ENCODE peak calls at places on chromosomes 4 and X, in nine cellular contexts. One of them, this sample, is unnamed.

GRCh38 chr4:78244691-78245485 is 187.8 kb downstream of the FRAS1 start:
- DNase-seq in ascending aorta: no peak
- DNase-seq in small intestine: no peak
- DNase-seq in CD8-positive, alpha-beta T cell: no peak
- DNase-seq in right lobe of liver: no peak
- DNase-seq in CD8-positive, alpha-beta memory T cell: no peak
- DNase-seq in transverse colon: no peak
- DNase-seq in HCT116: no peak
- DNase-seq in tibial artery: no peak
- DNase-seq in this sample: no peak

GRCh38 chr4:168593399-168593798 is 96.5 kb downstream of the PALLD start:
- DNase-seq in CD8-positive, alpha-beta memory T cell: no peak
- DNase-seq in HCT116: no peak
- DNase-seq in ascending aorta: no peak
- DNase-seq in right lobe of liver: no peak
- DNase-seq in transverse colon: no peak
- DNase-seq in tibial artery: no peak
- DNase-seq in CD8-positive, alpha-beta T cell: no peak
- DNase-seq in small intestine: no peak
- DNase-seq in this sample: no peak

GRCh38 chr4:56049428-56050212 is 100.9 kb downstream of the CEP135 start:
- DNase-seq in right lobe of liver: peak; percentile 28
- DNase-seq in CD8-positive, alpha-beta memory T cell: no peak
- DNase-seq in transverse colon: peak; percentile 32
- DNase-seq in small intestine: peak; percentile 47
- DNase-seq in tibial artery: no peak
- DNase-seq in ascending aorta: no peak
- DNase-seq in HCT116: peak; percentile 19
- DNase-seq in CD8-positive, alpha-beta T cell: no peak
- DNase-seq in this sample: no peak

GRCh38 chr4:115323106-115323684 is 209.8 kb upstream of the NDST4 start:
- DNase-seq in CD8-positive, alpha-beta T cell: no peak
- DNase-seq in small intestine: no peak
- DNase-seq in HCT116: no peak
- DNase-seq in ascending aorta: no peak
- DNase-seq in tibial artery: no peak
- DNase-seq in CD8-positive, alpha-beta memory T cell: no peak
- DNase-seq in right lobe of liver: no peak
- DNase-seq in transverse colon: no peak
- DNase-seq in this sample: no peak

GRCh38 chr4:105060628-105061027 is 86.0 kb upstream of the TET2 start:
- DNase-seq in ascending aorta: no peak
- DNase-seq in CD8-positive, alpha-beta T cell: no peak
- DNase-seq in transverse colon: no peak
- DNase-seq in HCT116: no peak
- DNase-seq in tibial artery: no peak
- DNase-seq in CD8-positive, alpha-beta memory T cell: no peak
- DNase-seq in right lobe of liver: no peak
- DNase-seq in small intestine: peak; percentile 1
- DNase-seq in this sample: no peak

GRCh38 chr4:139279723-139280620 is at the start of gene MGARP:
- DNase-seq in tibial artery: no peak
- DNase-seq in ascending aorta: no peak
- DNase-seq in HCT116: no peak
- DNase-seq in small intestine: no peak
- DNase-seq in CD8-positive, alpha-beta memory T cell: peak; percentile 46
- DNase-seq in transverse colon: no peak
- DNase-seq in CD8-positive, alpha-beta T cell: no peak
- DNase-seq in right lobe of liver: peak; percentile 25
- DNase-seq in this sample: peak; percentile 16

GRCh38 chrX:100413231-100413630 is 3.2 kb upstream of the PCDH19 start:
- DNase-seq in tibial artery: no peak
- DNase-seq in ascending aorta: no peak
- DNase-seq in CD8-positive, alpha-beta memory T cell: no peak
- DNase-seq in HCT116: no peak
- DNase-seq in CD8-positive, alpha-beta T cell: no peak
- DNase-seq in small intestine: peak; percentile 31
- DNase-seq in transverse colon: peak; percentile 33
- DNase-seq in right lobe of liver: peak; percentile 47
- DNase-seq in this sample: no peak

GRCh38 chr4:153546273-153546672 is 80.1 kb downstream of the TMEM131L start:
- DNase-seq in CD8-positive, alpha-beta T cell: no peak
- DNase-seq in tibial artery: no peak
- DNase-seq in small intestine: no peak
- DNase-seq in ascending aorta: no peak
- DNase-seq in transverse colon: no peak
- DNase-seq in HCT116: no peak
- DNase-seq in CD8-positive, alpha-beta memory T cell: no peak
- DNase-seq in right lobe of liver: no peak
- DNase-seq in this sample: no peak

GRCh38 chr4:41178372-41179085 is 35.8 kb downstream of the APBB2 start:
- DNase-seq in ascending aorta: no peak
- DNase-seq in CD8-positive, alpha-beta T cell: no peak
- DNase-seq in transverse colon: no peak
- DNase-seq in HCT116: no peak
- DNase-seq in tibial artery: no peak
- DNase-seq in CD8-positive, alpha-beta memory T cell: no peak
- DNase-seq in small intestine: no peak
- DNase-seq in right lobe of liver: no peak
- DNase-seq in this sample: no peak

GRCh38 chr4:2813446-2814405 is 20.8 kb downstream of the SH3BP2 start:
- DNase-seq in transverse colon: no peak
- DNase-seq in CD8-positive, alpha-beta memory T cell: no peak
- DNase-seq in CD8-positive, alpha-beta T cell: no peak
- DNase-seq in HCT116: no peak
- DNase-seq in ascending aorta: no peak
- DNase-seq in right lobe of liver: no peak
- DNase-seq in tibial artery: no peak
- DNase-seq in small intestine: no peak
- DNase-seq in this sample: no peak

GRCh38 chr4:147157860-147158701 is 212.4 kb upstream of the TTC29 start:
- DNase-seq in ascending aorta: no peak
- DNase-seq in HCT116: no peak
- DNase-seq in CD8-positive, alpha-beta T cell: no peak
- DNase-seq in tibial artery: no peak
- DNase-seq in CD8-positive, alpha-beta memory T cell: no peak
- DNase-seq in small intestine: no peak
- DNase-seq in transverse colon: peak; percentile 9
- DNase-seq in right lobe of liver: no peak
- DNase-seq in this sample: peak; percentile 19

GRCh38 chr4:171067422-171067821 is 745.8 kb upstream of the GALNTL6 start:
- DNase-seq in CD8-positive, alpha-beta memory T cell: no peak
- DNase-seq in CD8-positive, alpha-beta T cell: no peak
- DNase-seq in ascending aorta: no peak
- DNase-seq in small intestine: no peak
- DNase-seq in tibial artery: no peak
- DNase-seq in right lobe of liver: no peak
- DNase-seq in HCT116: no peak
- DNase-seq in transverse colon: no peak
- DNase-seq in this sample: no peak

GRCh38 chr4:59553063-59553738 is 1646.9 kb upstream of the ADGRL3 start:
- DNase-seq in right lobe of liver: no peak
- DNase-seq in CD8-positive, alpha-beta T cell: no peak
- DNase-seq in CD8-positive, alpha-beta memory T cell: no peak
- DNase-seq in transverse colon: no peak
- DNase-seq in small intestine: peak; percentile 7
- DNase-seq in HCT116: no peak
- DNase-seq in ascending aorta: no peak
- DNase-seq in tibial artery: no peak
- DNase-seq in this sample: no peak

GRCh38 chrX:135477576-135477975 is 42.9 kb upstream of the INTS6L start:
- DNase-seq in CD8-positive, alpha-beta T cell: peak; percentile 1
- DNase-seq in transverse colon: peak; percentile 47
- DNase-seq in right lobe of liver: peak; percentile 68
- DNase-seq in CD8-positive, alpha-beta memory T cell: peak; percentile 57
- DNase-seq in small intestine: peak; percentile 28
- DNase-seq in tibial artery: no peak
- DNase-seq in HCT116: peak; percentile 29
- DNase-seq in ascending aorta: no peak
- DNase-seq in this sample: peak; percentile 60

GRCh38 chrX:8731579-8732395 is at the start of gene ANOS1:
- DNase-seq in HCT116: no peak
- DNase-seq in small intestine: no peak
- DNase-seq in CD8-positive, alpha-beta memory T cell: no peak
- DNase-seq in right lobe of liver: peak; percentile 44
- DNase-seq in ascending aorta: no peak
- DNase-seq in tibial artery: peak; percentile 71
- DNase-seq in CD8-positive, alpha-beta T cell: no peak
- DNase-seq in transverse colon: no peak
- DNase-seq in this sample: peak; percentile 71

GRCh38 chrX:123172874-123173273 is 11.2 kb upstream of the GRIA3 start:
- DNase-seq in HCT116: no peak
- DNase-seq in CD8-positive, alpha-beta T cell: no peak
- DNase-seq in ascending aorta: no peak
- DNase-seq in tibial artery: no peak
- DNase-seq in CD8-positive, alpha-beta memory T cell: no peak
- DNase-seq in small intestine: no peak
- DNase-seq in transverse colon: no peak
- DNase-seq in right lobe of liver: no peak
- DNase-seq in this sample: no peak

GRCh38 chr4:110231869-110232268 is 33.5 kb upstream of the ELOVL6 start:
- DNase-seq in small intestine: no peak
- DNase-seq in tibial artery: no peak
- DNase-seq in CD8-positive, alpha-beta memory T cell: no peak
- DNase-seq in HCT116: no peak
- DNase-seq in transverse colon: no peak
- DNase-seq in ascending aorta: no peak
- DNase-seq in CD8-positive, alpha-beta T cell: no peak
- DNase-seq in right lobe of liver: no peak
- DNase-seq in this sample: no peak

GRCh38 chrX:108167211-108167872 is 75.8 kb downstream of the ATG4A start:
- DNase-seq in CD8-positive, alpha-beta T cell: no peak
- DNase-seq in right lobe of liver: no peak
- DNase-seq in transverse colon: no peak
- DNase-seq in ascending aorta: no peak
- DNase-seq in HCT116: peak; percentile 23
- DNase-seq in CD8-positive, alpha-beta memory T cell: no peak
- DNase-seq in tibial artery: no peak
- DNase-seq in small intestine: no peak
- DNase-seq in this sample: no peak

GRCh38 chrX:1475881-1476280 is 23.2 kb upstream of the ASMTL start:
- DNase-seq in CD8-positive, alpha-beta T cell: no peak
- DNase-seq in tibial artery: no peak
- DNase-seq in CD8-positive, alpha-beta memory T cell: no peak
- DNase-seq in HCT116: no peak
- DNase-seq in right lobe of liver: no peak
- DNase-seq in transverse colon: no peak
- DNase-seq in ascending aorta: no peak
- DNase-seq in small intestine: no peak
- DNase-seq in this sample: no peak
- H3K4me1 ChIP-seq in CD8-positive, alpha-beta T cell: peaks cover 61% of the 10 kb centered on the region
- H3K4me1 ChIP-seq in tibial artery: no peaks in the 10 kb centered on the region
- H3K4me1 ChIP-seq in CD8-positive, alpha-beta memory T cell: peaks cover 78% of the 10 kb centered on the region
- H3K4me1 ChIP-seq in HCT116: no peaks in the 10 kb centered on the region
- H3K4me1 ChIP-seq in right lobe of liver: no peaks in the 10 kb centered on the region
- H3K4me1 ChIP-seq in transverse colon: no peaks in the 10 kb centered on the region
- H3K4me1 ChIP-seq in ascending aorta: no peaks in the 10 kb centered on the region
- H3K4me1 ChIP-seq in small intestine: no peaks in the 10 kb centered on the region
- H3K4me1 ChIP-seq in this sample: no peaks in the 10 kb centered on the region

DNA sequence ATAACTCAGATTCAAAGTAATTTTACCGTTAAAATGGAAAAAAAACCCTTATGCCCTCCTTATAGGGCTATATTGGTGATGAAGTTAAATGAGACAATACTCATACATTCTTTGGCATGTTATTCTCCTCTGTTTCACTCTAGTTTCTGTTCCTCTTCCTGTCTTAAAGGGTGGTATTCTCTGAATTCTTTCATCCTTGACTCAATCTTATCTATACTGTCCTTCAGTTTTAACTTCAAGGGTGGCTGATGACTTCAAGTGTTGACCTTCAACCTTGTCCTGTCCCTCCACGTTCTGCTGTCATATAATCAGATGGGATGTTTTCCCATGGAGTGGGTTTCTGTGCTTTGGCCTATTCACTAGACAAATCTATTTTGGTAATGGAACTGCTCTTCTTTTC is 44.0 kb downstream of the ZNF518B start:
- DNase-seq in right lobe of liver: no peak
- DNase-seq in HCT116: no peak
- DNase-seq in tibial artery: no peak
- DNase-seq in CD8-positive, alpha-beta T cell: no peak
- DNase-seq in transverse colon: no peak
- DNase-seq in ascending aorta: no peak
- DNase-seq in CD8-positive, alpha-beta memory T cell: no peak
- DNase-seq in small intestine: no peak
- DNase-seq in this sample: no peak
- H3K27ac ChIP-seq in right lobe of liver: no peak overlapping the region
- H3K27ac ChIP-seq in HCT116: no peak overlapping the region
- H3K27ac ChIP-seq in tibial artery: no peak overlapping the region
- H3K27ac ChIP-seq in CD8-positive, alpha-beta T cell: no peak overlapping the region
- H3K27ac ChIP-seq in transverse colon: no peak overlapping the region
- H3K27ac ChIP-seq in ascending aorta: no peak overlapping the region
- H3K27ac ChIP-seq in CD8-positive, alpha-beta memory T cell: no peak overlapping the region
- H3K27ac ChIP-seq in small intestine: no peak overlapping the region
- H3K27ac ChIP-seq in this sample: no peak overlapping the region

GRCh38 chr4:121785479-121785878 is 15.6 kb upstream of the EXOSC9 start:
- DNase-seq in CD8-positive, alpha-beta T cell: no peak
- DNase-seq in CD8-positive, alpha-beta memory T cell: no peak
- DNase-seq in tibial artery: no peak
- DNase-seq in transverse colon: no peak
- DNase-seq in right lobe of liver: no peak
- DNase-seq in ascending aorta: no peak
- DNase-seq in HCT116: no peak
- DNase-seq in small intestine: no peak
- DNase-seq in this sample: no peak

GRCh38 chr4:121784975-121785374 is 16.1 kb upstream of the EXOSC9 start:
- DNase-seq in CD8-positive, alpha-beta memory T cell: no peak
- DNase-seq in tibial artery: no peak
- DNase-seq in ascending aorta: no peak
- DNase-seq in CD8-positive, alpha-beta T cell: no peak
- DNase-seq in HCT116: no peak
- DNase-seq in small intestine: no peak
- DNase-seq in right lobe of liver: no peak
- DNase-seq in transverse colon: no peak
- DNase-seq in this sample: no peak

GRCh38 chr4:121788896-121789295 is 12.2 kb upstream of the EXOSC9 start:
- DNase-seq in ascending aorta: no peak
- DNase-seq in small intestine: no peak
- DNase-seq in transverse colon: no peak
- DNase-seq in tibial artery: no peak
- DNase-seq in CD8-positive, alpha-beta memory T cell: no peak
- DNase-seq in HCT116: no peak
- DNase-seq in CD8-positive, alpha-beta T cell: no peak
- DNase-seq in right lobe of liver: no peak
- DNase-seq in this sample: no peak

GRCh38 chr4:121784401-121784800 is 16.7 kb upstream of the EXOSC9 start:
- DNase-seq in transverse colon: no peak
- DNase-seq in CD8-positive, alpha-beta T cell: no peak
- DNase-seq in CD8-positive, alpha-beta memory T cell: no peak
- DNase-seq in ascending aorta: no peak
- DNase-seq in tibial artery: no peak
- DNase-seq in HCT116: no peak
- DNase-seq in right lobe of liver: no peak
- DNase-seq in small intestine: no peak
- DNase-seq in this sample: no peak

GRCh38 chr4:121786221-121786620 is 14.9 kb upstream of the EXOSC9 start:
- DNase-seq in ascending aorta: no peak
- DNase-seq in transverse colon: no peak
- DNase-seq in CD8-positive, alpha-beta T cell: no peak
- DNase-seq in HCT116: no peak
- DNase-seq in small intestine: no peak
- DNase-seq in tibial artery: no peak
- DNase-seq in right lobe of liver: no peak
- DNase-seq in CD8-positive, alpha-beta memory T cell: no peak
- DNase-seq in this sample: no peak
- H3K4me1 ChIP-seq in ascending aorta: no peaks in the 10 kb centered on the region
- H3K4me1 ChIP-seq in transverse colon: no peaks in the 10 kb centered on the region
- H3K4me1 ChIP-seq in CD8-positive, alpha-beta T cell: no peaks in the 10 kb centered on the region
- H3K4me1 ChIP-seq in HCT116: no peaks in the 10 kb centered on the region
- H3K4me1 ChIP-seq in small intestine: no peaks in the 10 kb centered on the region
- H3K4me1 ChIP-seq in tibial artery: peaks cover 7% of the 10 kb centered on the region
- H3K4me1 ChIP-seq in right lobe of liver: no peaks in the 10 kb centered on the region
- H3K4me1 ChIP-seq in CD8-positive, alpha-beta memory T cell: no peaks in the 10 kb centered on the region
- H3K4me1 ChIP-seq in this sample: peaks cover 9% of the 10 kb centered on the region

GRCh38 chrX:155841232-155841631 is 39.9 kb upstream of the VAMP7 start:
- DNase-seq in ascending aorta: no peak
- DNase-seq in CD8-positive, alpha-beta T cell: no peak
- DNase-seq in tibial artery: no peak
- DNase-seq in HCT116: no peak
- DNase-seq in transverse colon: no peak
- DNase-seq in right lobe of liver: no peak
- DNase-seq in CD8-positive, alpha-beta memory T cell: no peak
- DNase-seq in small intestine: no peak
- DNase-seq in this sample: no peak
- H3K27ac ChIP-seq in ascending aorta: no peak overlapping the region
- H3K27ac ChIP-seq in CD8-positive, alpha-beta T cell: no peak overlapping the region
- H3K27ac ChIP-seq in tibial artery: no peak overlapping the region
- H3K27ac ChIP-seq in HCT116: no peak overlapping the region
- H3K27ac ChIP-seq in transverse colon: no peak overlapping the region
- H3K27ac ChIP-seq in right lobe of liver: no peak overlapping the region
- H3K27ac ChIP-seq in CD8-positive, alpha-beta memory T cell: no peak overlapping the region
- H3K27ac ChIP-seq in small intestine: no peak overlapping the region
- H3K27ac ChIP-seq in this sample: no peak overlapping the region